ENCODE peak calls at places on chromosome 13, in nine cellular contexts. R is stomach, S is K562, X is HepG2, O is HCT116, N is Panc1, T is GM23338, J is suprapubic skin, Q is sigmoid colon. F is an unnamed sample.

GRCh38 chr13:75774176-75774575 is 138.0 kb downstream of the LMO7 start:
- DNase-seq in T (no peak), Q (no peak), R (no peak), X (no peak), O (no peak), S (no peak), N (no peak), J (no peak), F (no peak)

GRCh38 chr13:92694047-92694446 is 532.6 kb upstream of the GPC6 start:
- DNase-seq in O (no peak), S (no peak), Q (no peak), R (no peak), X (no peak), T (no peak), J (no peak), N (no peak), F (no peak)

GRCh38 chr13:48235100-48235813 is 2.3 kb downstream of the ITM2B start:
- DNase-seq in O (no peak), Q (peak), N (no peak), R (peak), S (no peak), J (no peak), X (no peak), T (peak), F (peak)

GRCh38 chr13:32113564-32113963 is 82.0 kb downstream of the FRY start:
- DNase-seq in X (peak), N (no peak), Q (no peak), R (no peak), S (no peak), O (no peak), J (no peak), T (no peak), F (no peak)

GRCh38 chr13:33109801-33110200 is 93.6 kb downstream of the KL start:
- DNase-seq in O (no peak), S (peak), X (no peak), N (peak), T (peak), Q (no peak), J (no peak), R (no peak), F (no peak)

GRCh38 chr13:34364633-34365032 is 546.7 kb downstream of the RFC3 start:
- DNase-seq in N (no peak), X (no peak), T (no peak), S (no peak), J (no peak), Q (no peak), R (no peak), O (no peak), F (no peak)

GRCh38 chr13:103287659-103288058 is 221.4 kb upstream of the SLC10A2 start:
- DNase-seq in O (no peak), X (no peak), Q (no peak), J (no peak), R (no peak), T (no peak), N (no peak), S (no peak), F (no peak)

GRCh38 chr13:111472559-111473460 is 152.4 kb downstream of the TEX29 start:
- DNase-seq in Q (peak), N (no peak), J (no peak), X (no peak), T (no peak), R (no peak), O (no peak), S (no peak), F (no peak)

GRCh38 chr13:109655206-109655600 is 131.2 kb downstream of the IRS2 start:
- DNase-seq in J (no peak), N (no peak), X (no peak), Q (no peak), O (no peak), T (no peak), R (no peak), S (no peak), F (no peak)

DNA sequence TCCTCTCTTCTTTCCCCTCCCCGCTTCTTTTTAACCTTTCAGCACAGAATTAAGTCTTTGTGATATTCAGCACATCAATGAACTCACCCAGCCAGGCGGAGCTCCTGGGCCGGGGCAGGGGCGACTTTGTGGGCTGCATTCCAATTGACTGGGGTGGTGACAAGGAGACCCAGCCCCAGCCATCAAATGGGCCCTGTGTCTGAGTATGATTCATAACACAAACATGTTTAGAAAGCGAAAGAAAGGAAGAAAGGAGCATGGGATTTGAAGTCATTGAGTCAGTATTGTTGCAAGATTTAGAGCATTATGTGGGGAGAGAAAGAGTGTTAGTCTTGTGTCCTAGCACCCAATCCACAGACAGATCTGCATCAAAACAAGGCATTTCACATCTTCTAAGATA is 185.3 kb downstream of the LHFPL6 start:
- DNase-seq in O (no peak), S (no peak), N (no peak), X (no peak), R (no peak), Q (no peak), J (no peak), T (peak), F (no peak)
- H3K4me3 ChIP-seq in O (no peak), S (no peak), N (no peak), X (no peak), R (no peak), Q (no peak), J (no peak), T (peak), F (no peak)

GRCh38 chr13:44117351-44117750 is 237.6 kb downstream of the LACC1 start:
- DNase-seq in N (no peak), Q (no peak), T (peak), O (no peak), R (no peak), S (no peak), J (no peak), X (no peak), F (no peak)
- TF ChIP-seq POLR2AphosphoS5 in N (no peak), Q (no peak), T (no peak), O (no peak), R (no peak), S (no peak), J (no peak), X (no peak), F (no peak)

GRCh38 chr13:26052136-26052736 is 420 bp upstream of the SHISA2 start:
- DNase-seq in R (no peak), O (no peak), S (no peak), T (peak), Q (no peak), J (no peak), X (no peak), N (no peak), F (no peak)

GRCh38 chr13:26053418-26053980 is 1.7 kb upstream of the SHISA2 start:
- DNase-seq in N (no peak), Q (no peak), R (no peak), S (no peak), J (no peak), O (no peak), T (no peak), X (no peak), F (no peak)

GRCh38 chr13:26050568-26051230 is 1.1 kb downstream of the SHISA2 start:
- DNase-seq in T (peak), X (no peak), O (no peak), J (no peak), N (no peak), R (peak), Q (no peak), S (no peak), F (no peak)

GRCh38 chr13:26048745-26049144 is 3.1 kb downstream of the SHISA2 start:
- DNase-seq in O (no peak), N (no peak), T (no peak), S (no peak), J (no peak), X (no peak), Q (no peak), R (no peak), F (no peak)

DNA sequence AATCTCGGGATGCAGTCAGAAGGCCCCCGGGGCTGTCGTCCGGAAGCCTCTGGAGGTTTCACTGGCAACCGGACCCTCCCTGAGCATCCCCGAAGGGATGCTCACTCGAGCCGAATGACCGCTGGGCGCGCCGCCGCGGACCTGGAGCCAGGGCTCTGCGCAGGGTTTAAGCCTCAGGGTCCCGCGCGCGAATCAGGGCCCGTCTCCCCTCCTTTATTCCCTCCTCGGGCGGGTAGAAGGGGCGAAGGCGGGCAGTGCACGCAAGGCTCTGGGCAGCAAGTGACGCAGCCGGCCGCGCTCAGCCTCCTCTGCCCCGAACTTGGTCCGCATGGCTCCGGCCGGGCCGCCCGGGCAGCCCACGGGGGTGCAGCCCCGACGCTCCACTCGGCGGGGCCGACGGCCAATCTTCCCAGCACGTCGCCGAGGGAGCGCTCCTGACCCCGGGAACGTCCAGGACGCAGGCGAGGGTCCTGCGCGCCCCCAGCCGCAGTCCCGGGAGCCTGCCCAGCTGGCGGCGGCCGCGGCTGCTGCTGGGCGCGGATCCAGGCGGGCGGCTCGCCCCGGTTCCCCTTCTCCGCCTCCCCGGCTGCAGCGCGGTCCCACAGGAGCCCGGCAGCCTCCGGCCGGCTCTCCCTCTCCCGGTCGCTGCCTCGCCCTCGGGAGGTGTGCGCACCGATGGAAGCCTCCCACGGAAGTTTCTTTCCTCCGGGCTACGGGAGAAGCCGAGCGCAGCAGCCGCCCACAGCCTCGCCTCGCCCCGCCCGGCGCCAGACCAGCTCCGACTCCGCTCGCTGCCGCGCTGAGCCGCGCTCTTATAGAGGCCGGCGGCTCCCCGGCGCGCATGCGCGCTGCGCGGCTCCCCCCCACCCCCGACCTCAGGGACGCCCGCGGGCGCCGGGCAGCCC is at the start of gene SHISA2:
- DNase-seq in O (no peak), X (no peak), N (no peak), S (no peak), J (no peak), Q (no peak), T (peak), R (peak), F (peak)
- H3K4me3 ChIP-seq in O (no peak), X (peak), N (peak), S (no peak), J (peak), Q (peak), T (peak), R (peak), F (peak)

DNA sequence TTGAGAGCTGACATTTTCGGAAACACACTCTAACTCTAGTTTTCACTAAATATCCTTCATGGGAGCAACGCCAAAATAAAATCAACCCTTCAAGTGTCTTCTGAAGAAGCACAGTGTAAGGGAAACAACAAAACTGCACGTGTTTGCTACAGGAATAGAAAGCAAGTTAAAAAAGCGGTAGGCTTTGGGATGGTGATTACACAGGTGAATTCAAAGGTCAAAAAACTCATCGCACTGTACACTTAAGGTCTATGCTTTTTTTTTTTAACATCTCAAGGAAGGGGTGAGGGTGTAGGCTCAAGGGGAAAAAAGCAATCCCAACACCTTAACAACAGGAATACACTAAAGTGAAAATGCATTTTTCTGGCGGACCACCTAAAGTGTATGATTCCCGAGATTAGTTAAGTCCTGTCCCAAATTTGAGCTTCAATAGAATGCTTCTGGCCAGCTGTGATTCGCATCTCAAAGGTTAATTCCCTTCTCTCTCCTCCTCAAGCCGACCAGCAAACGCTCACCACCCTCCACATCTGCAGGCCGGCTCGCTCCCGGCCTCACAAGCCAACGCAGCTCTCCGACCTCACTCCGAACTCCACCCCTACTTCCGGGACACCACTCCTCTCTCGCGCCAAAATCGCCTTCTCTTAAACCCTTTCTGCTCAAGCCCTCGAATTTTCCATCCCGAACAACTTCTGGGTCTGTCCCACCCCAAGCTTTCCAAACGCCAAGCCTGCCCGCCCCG is 1.1 kb downstream of the ARGLU1 start:
- DNase-seq in J (no peak), R (peak), Q (peak), N (no peak), S (no peak), X (peak), O (no peak), T (peak), F (peak)
- TF ChIP-seq POLR2AphosphoS5 in J (no peak), R (peak), Q (no peak), N (no peak), S (no peak), X (no peak), O (no peak), T (no peak), F (no peak)

GRCh38 chr13:94620286-94620896 is 18.7 kb downstream of the GPR180 start:
- DNase-seq in O (peak), J (no peak), X (peak), N (no peak), Q (no peak), T (peak), S (peak), R (no peak), F (no peak)
- H3K4me3 ChIP-seq in O (no peak), J (no peak), X (no peak), N (no peak), Q (no peak), T (no peak), S (no peak), R (no peak), F (no peak)